ENCODE peak calls at places on chromosomes 16 and 17, in five cellular contexts. E is KG1; Q is upper lobe of right lung; T is activated CD4-positive, CD25-positive, alpha-beta regulatory T cell; D is nephron progenitor cell. A is an unnamed sample.

GRCh38 chr17:74739227-74739831 is 2.3 kb downstream of the RAB37 start:
- DNase-seq in E (no peak), T (no peak), Q (no peak), D (no peak), A (no peak)

GRCh38 chr17:7818746-7819645 is 15.0 kb upstream of the KDM6B start:
- DNase-seq in D (no peak), E (no peak), Q (no peak), T (no peak), A (no peak)

GRCh38 chr16:58258326-58258725 is 36.5 kb downstream of the PRSS54 start:
- DNase-seq in T (no peak), Q (no peak), E (no peak), D (no peak), A (no peak)

GRCh38 chr16:1152123-1152638 is 725 bp upstream of the CACNA1H start:
- DNase-seq in Q (no peak), E (no peak), T (no peak), D (peak), A (no peak)

GRCh38 chr17:31740611-31741082 is 118.4 kb downstream of the COPRS start:
- DNase-seq in D (no peak), E (no peak), T (no peak), Q (no peak), A (no peak)

GRCh38 chr17:33520404-33521032 is 227.4 kb upstream of the ASIC2 start:
- DNase-seq in E (peak), Q (no peak), T (no peak), D (peak), A (peak)

GRCh38 chr16:53061701-53062159 is 6.9 kb downstream of the CHD9 start:
- DNase-seq in D (no peak), E (no peak), Q (peak), T (no peak), A (no peak)

GRCh38 chr16:85173077-85173980 is 61.1 kb upstream of the CIBAR2 start:
- DNase-seq in D (no peak), E (no peak), Q (no peak), T (no peak), A (no peak)

GRCh38 chr16:84321932-84322331 is 27.3 kb downstream of the WFDC1 start:
- DNase-seq in Q (no peak), T (no peak), E (no peak), D (no peak), A (no peak)

GRCh38 chr17:77208217-77208808 is 67.5 kb downstream of the SEC14L1 start:
- DNase-seq in E (no peak), Q (no peak), T (no peak), D (no peak), A (no peak)

GRCh38 chr16:81313731-81314602 is 795 bp upstream of the GAN start:
- DNase-seq in Q (no peak), T (no peak), D (peak), E (no peak), A (no peak)

GRCh38 chr16:89026121-89026612 is 49.2 kb upstream of the CBFA2T3 start:
- DNase-seq in D (no peak), Q (peak), T (no peak), E (no peak), A (peak)

GRCh38 chr16:48366165-48367093 is 18.8 kb downstream of the SIAH1 start:
- DNase-seq in T (no peak), Q (no peak), E (no peak), D (peak), A (peak)

GRCh38 chr17:4165301-4166010 is 22.5 kb downstream of the CYB5D2 start:
- DNase-seq in Q (no peak), D (no peak), T (no peak), E (no peak), A (no peak)

GRCh38 chr16:66551362-66551761 is 1.0 kb upstream of the CKLF start:
- DNase-seq in Q (no peak), T (peak), E (peak), D (peak), A (peak)

GRCh38 chr17:27488263-27488662 is 32.0 kb downstream of the KSR1 start:
- DNase-seq in Q (no peak), D (no peak), E (no peak), T (no peak), A (no peak)

GRCh38 chr16:58025351-58026138 is at the start of gene MMP15:
- DNase-seq in Q (peak), D (peak), T (peak), E (peak), A (no peak)

GRCh38 chr17:48150602-48151001 is 43.0 kb downstream of the SNX11 start:
- DNase-seq in E (no peak), T (no peak), D (no peak), Q (no peak), A (no peak)

GRCh38 chr17:48873696-48874443 is 18.7 kb upstream of the ATP5MC1 start:
- DNase-seq in E (no peak), D (no peak), Q (no peak), T (no peak), A (no peak)

GRCh38 chr17:76079577-76080206 is 710 bp downstream of the ZACN start:
- DNase-seq in Q (peak), D (peak), T (no peak), E (no peak), A (no peak)

GRCh38 chr17:77286391-77286640 is 145.5 kb downstream of the SEC14L1 start:
- DNase-seq in D (no peak), T (no peak), E (no peak), Q (no peak), A (no peak)

GRCh38 chr16:27549857-27550581 is at the start of the genes GTF3C1 and KATNIP:
- DNase-seq in T (peak), Q (peak), D (peak), E (peak), A (peak)

GRCh38 chr16:24989417-24989978 is 25.7 kb downstream of the ARHGAP17 start:
- DNase-seq in E (no peak), T (no peak), D (no peak), Q (no peak), A (no peak)

A was measured in HL-60.